ENCODE peak calls at places on chromosome 7, in ten cellular contexts. K, P, L, J, Q, S, G, D, O and H are unnamed samples.

GRCh38 chr7:371779-372545 is 82.0 kb downstream of the FOXL3 start:
- DNase-seq in L (peak), Q (no peak), P (peak), K (no peak), D (no peak), J (no peak), O (no peak), G (no peak), S (no peak), H (peak)

GRCh38 chr7:14389052-14389988 is 399.9 kb upstream of the ETV1 start:
- DNase-seq in J (no peak), O (no peak), D (no peak), Q (no peak), G (peak), S (no peak), P (no peak), K (no peak), L (no peak), H (no peak)

GRCh38 chr7:95550546-95550945 is 45.8 kb downstream of the PDK4 start:
- DNase-seq in P (no peak), G (no peak), Q (no peak), D (no peak), L (no peak), S (no peak), K (no peak), O (no peak), J (no peak), H (no peak)

GRCh38 chr7:152543801-152544200 is 108.0 kb upstream of the KMT2C start:
- DNase-seq in G (no peak), D (no peak), K (no peak), J (no peak), P (no peak), Q (no peak), L (no peak), S (no peak), O (no peak), H (no peak)

GRCh38 chr7:152969335-152969734 is 209.8 kb downstream of the ACTR3B start:
- DNase-seq in D (no peak), O (no peak), L (no peak), S (no peak), G (no peak), J (no peak), Q (no peak), K (no peak), P (no peak), H (no peak)

GRCh38 chr7:151366872-151367207 is 25.2 kb downstream of the NUB1 start:
- DNase-seq in S (no peak), O (no peak), D (no peak), P (peak), G (no peak), Q (no peak), K (no peak), J (no peak), L (no peak), H (no peak)

GRCh38 chr7:123994449-123994848 is 38.4 kb downstream of the TMEM229A start:
- DNase-seq in S (no peak), Q (no peak), L (no peak), P (no peak), G (no peak), K (peak), O (no peak), J (no peak), D (no peak), H (peak)

GRCh38 chr7:150736864-150737263 is 354 bp upstream of the GIMAP5 start:
- DNase-seq in P (no peak), Q (no peak), J (no peak), S (no peak), L (no peak), D (no peak), K (no peak), G (no peak), O (no peak), H (no peak)

GRCh38 chr7:29330136-29330535 is 135.6 kb downstream of the CHN2 start:
- DNase-seq in O (no peak), D (no peak), P (no peak), Q (no peak), S (no peak), G (no peak), K (no peak), J (no peak), L (no peak), H (no peak)

GRCh38 chr7:159166530-159166929 is 21.9 kb upstream of the VIPR2 start:
- DNase-seq in S (no peak), K (no peak), P (no peak), O (no peak), J (no peak), Q (no peak), L (no peak), G (no peak), D (no peak), H (no peak)